ENCODE peak calls at places on chromosomes 13 and 19, in four cellular contexts. N is GM23248, Y is T-helper 2 cell, V is SK-MEL-5. X is an unnamed sample.

GRCh38 chr13:81738364-81738763 is 1397.4 kb upstream of the SPRY2 start:
- DNase-seq in N (no peak), Y (no peak), V (no peak), X (no peak)

GRCh38 chr19:15330801-15331418 is 1.4 kb downstream of the BRD4 start:
- DNase-seq in N (peak; percentile 92), Y (no peak), V (no peak), X (peak; percentile 43)

GRCh38 chr19:811007-811434 is 10.7 kb downstream of the PLPPR3 start:
- DNase-seq in N (no peak), Y (no peak), V (no peak), X (no peak)

GRCh38 chr13:68368922-68369321 is 1138.8 kb upstream of the PCDH9 start:
- DNase-seq in N (no peak), Y (no peak), V (no peak), X (no peak)

GRCh38 chr19:1177322-1178114 is 3.5 kb upstream of the SBNO2 start:
- DNase-seq in N (peak; percentile 98), Y (no peak), V (no peak), X (no peak)

GRCh38 chr13:30364133-30364532 is 56.8 kb upstream of the KATNAL1 start:
- DNase-seq in N (peak; percentile 23), Y (no peak), V (no peak), X (no peak)

GRCh38 chr13:77002590-77003190 is 10.8 kb downstream of the CLN5 start:
- DNase-seq in N (peak; percentile 66), Y (no peak), V (peak; percentile 61), X (no peak)

GRCh38 chr13:106109391-106109791 is 426.1 kb downstream of the EFNB2 start:
- DNase-seq in N (peak; percentile 31), Y (no peak), V (no peak), X (no peak)

X was measured in foreskin melanocyte.